ENCODE peak calls at places on chromosomes 1 and 21, in ten cellular contexts. One of them, this sample, is unnamed.

GRCh38 chr1:93588206-93588605 is 93.4 kb downstream of the BCAR3 start:
- DNase-seq in myocyte: peak
- DNase-seq in HTR-8/SVneo: no peak
- DNase-seq in C1 segment of cervical spinal cord: no peak
- DNase-seq in fibroblast of villous mesenchyme: no peak
- DNase-seq in Kasumi-1: peak
- DNase-seq in NAMALWA: no peak
- DNase-seq in HT1080: peak
- DNase-seq in SJSA1: no peak
- DNase-seq in posterior cingulate gyrus: no peak
- DNase-seq in this sample: no peak

GRCh38 chr1:235073331-235073967 is 55.2 kb downstream of the TOMM20 start:
- DNase-seq in posterior cingulate gyrus: peak
- DNase-seq in HT1080: no peak
- DNase-seq in myocyte: no peak
- DNase-seq in NAMALWA: no peak
- DNase-seq in fibroblast of villous mesenchyme: no peak
- DNase-seq in C1 segment of cervical spinal cord: peak
- DNase-seq in SJSA1: no peak
- DNase-seq in HTR-8/SVneo: no peak
- DNase-seq in Kasumi-1: no peak
- DNase-seq in this sample: peak

GRCh38 chr21:34914239-34914638 is 134.9 kb downstream of the RUNX1 start:
- DNase-seq in HTR-8/SVneo: no peak
- DNase-seq in NAMALWA: no peak
- DNase-seq in SJSA1: no peak
- DNase-seq in C1 segment of cervical spinal cord: no peak
- DNase-seq in Kasumi-1: no peak
- DNase-seq in fibroblast of villous mesenchyme: no peak
- DNase-seq in HT1080: no peak
- DNase-seq in myocyte: no peak
- DNase-seq in posterior cingulate gyrus: no peak
- DNase-seq in this sample: no peak

GRCh38 chr21:32514275-32515055 is 70.9 kb downstream of the TCP10L start:
- DNase-seq in HT1080: no peak
- DNase-seq in SJSA1: no peak
- DNase-seq in Kasumi-1: no peak
- DNase-seq in posterior cingulate gyrus: peak
- DNase-seq in HTR-8/SVneo: no peak
- DNase-seq in myocyte: no peak
- DNase-seq in C1 segment of cervical spinal cord: peak
- DNase-seq in fibroblast of villous mesenchyme: no peak
- DNase-seq in NAMALWA: no peak
- DNase-seq in this sample: no peak

GRCh38 chr21:42666023-42666747 is 12.8 kb downstream of the PDE9A start:
- DNase-seq in posterior cingulate gyrus: no peak
- DNase-seq in NAMALWA: peak
- DNase-seq in fibroblast of villous mesenchyme: no peak
- DNase-seq in C1 segment of cervical spinal cord: peak
- DNase-seq in HTR-8/SVneo: no peak
- DNase-seq in HT1080: no peak
- DNase-seq in myocyte: no peak
- DNase-seq in SJSA1: no peak
- DNase-seq in Kasumi-1: no peak
- DNase-seq in this sample: peak

GRCh38 chr1:54252371-54252770 is 52.4 kb downstream of the MRPL37 start:
- DNase-seq in Kasumi-1: no peak
- DNase-seq in HTR-8/SVneo: no peak
- DNase-seq in SJSA1: no peak
- DNase-seq in HT1080: no peak
- DNase-seq in myocyte: no peak
- DNase-seq in posterior cingulate gyrus: no peak
- DNase-seq in NAMALWA: no peak
- DNase-seq in C1 segment of cervical spinal cord: no peak
- DNase-seq in fibroblast of villous mesenchyme: no peak
- DNase-seq in this sample: peak

GRCh38 chr1:228004331-228004871 is 2.4 kb upstream of the WNT3A start:
- DNase-seq in HTR-8/SVneo: peak
- DNase-seq in Kasumi-1: peak
- DNase-seq in SJSA1: no peak
- DNase-seq in fibroblast of villous mesenchyme: peak
- DNase-seq in HT1080: no peak
- DNase-seq in posterior cingulate gyrus: peak
- DNase-seq in myocyte: peak
- DNase-seq in C1 segment of cervical spinal cord: no peak
- DNase-seq in NAMALWA: peak
- DNase-seq in this sample: peak

GRCh38 chr1:110945626-110946025 is 18.1 kb downstream of the LRIF1 start:
- DNase-seq in myocyte: no peak
- DNase-seq in SJSA1: no peak
- DNase-seq in Kasumi-1: no peak
- DNase-seq in HT1080: no peak
- DNase-seq in NAMALWA: no peak
- DNase-seq in C1 segment of cervical spinal cord: no peak
- DNase-seq in posterior cingulate gyrus: no peak
- DNase-seq in fibroblast of villous mesenchyme: no peak
- DNase-seq in HTR-8/SVneo: no peak
- DNase-seq in this sample: no peak

GRCh38 chr1:56291374-56291841 is 288.0 kb downstream of the PLPP3 start:
- DNase-seq in C1 segment of cervical spinal cord: no peak
- DNase-seq in HTR-8/SVneo: no peak
- DNase-seq in posterior cingulate gyrus: no peak
- DNase-seq in myocyte: no peak
- DNase-seq in HT1080: no peak
- DNase-seq in NAMALWA: no peak
- DNase-seq in fibroblast of villous mesenchyme: no peak
- DNase-seq in Kasumi-1: no peak
- DNase-seq in SJSA1: peak
- DNase-seq in this sample: no peak

GRCh38 chr1:203342192-203342940 is 8.6 kb downstream of the FMOD start:
- DNase-seq in myocyte: peak
- DNase-seq in HT1080: peak
- DNase-seq in NAMALWA: peak
- DNase-seq in C1 segment of cervical spinal cord: no peak
- DNase-seq in HTR-8/SVneo: peak
- DNase-seq in fibroblast of villous mesenchyme: peak
- DNase-seq in posterior cingulate gyrus: peak
- DNase-seq in SJSA1: peak
- DNase-seq in Kasumi-1: peak
- DNase-seq in this sample: peak

GRCh38 chr1:7249516-7249915 is 464.3 kb downstream of the CAMTA1 start:
- DNase-seq in SJSA1: no peak
- DNase-seq in NAMALWA: no peak
- DNase-seq in HTR-8/SVneo: no peak
- DNase-seq in HT1080: no peak
- DNase-seq in posterior cingulate gyrus: no peak
- DNase-seq in myocyte: no peak
- DNase-seq in Kasumi-1: no peak
- DNase-seq in fibroblast of villous mesenchyme: no peak
- DNase-seq in C1 segment of cervical spinal cord: no peak
- DNase-seq in this sample: no peak

GRCh38 chr1:101366513-101367215 is 129.8 kb downstream of the S1PR1 start:
- DNase-seq in myocyte: peak
- DNase-seq in Kasumi-1: no peak
- DNase-seq in C1 segment of cervical spinal cord: no peak
- DNase-seq in fibroblast of villous mesenchyme: peak
- DNase-seq in HTR-8/SVneo: no peak
- DNase-seq in SJSA1: no peak
- DNase-seq in HT1080: no peak
- DNase-seq in posterior cingulate gyrus: no peak
- DNase-seq in NAMALWA: no peak
- DNase-seq in this sample: no peak

This sample was measured in SJCRH30.